ENCODE peak calls at places on chromosomes 1 and 21, in six cellular contexts. N, B, G, H, P and Q are unnamed samples.

GRCh38 chr1:211813590-211813989 is 17.0 kb downstream of the LPGAT1 start:
- DNase-seq in N (peak; percentile 72), B (peak; percentile 66), G (peak; percentile 52), H (peak; percentile 23), P (no peak), Q (no peak)

GRCh38 chr1:84619383-84620093 is 45.3 kb upstream of the CTBS start:
- DNase-seq in N (peak; percentile 91), H (no peak), B (peak; percentile 75), G (peak; percentile 62), P (no peak), Q (no peak)

GRCh38 chr1:89287182-89288050 is 14.8 kb upstream of the GBP5 start:
- DNase-seq in G (no peak), H (no peak), N (no peak), B (no peak), P (no peak), Q (no peak)

GRCh38 chr1:155320661-155321576 is at the start of gene RUSC1:
- DNase-seq in P (peak; percentile 68), N (peak; percentile 58), G (no peak), H (no peak), B (peak; percentile 66), Q (no peak)

GRCh38 chr1:54309631-54310366 is 96.4 kb downstream of the SSBP3 start:
- DNase-seq in P (no peak), G (no peak), N (no peak), B (no peak), H (no peak), Q (no peak)

GRCh38 chr1:197725044-197725443 is 50.2 kb downstream of the DENND1B start:
- DNase-seq in H (no peak), G (peak; percentile 2), B (peak; percentile 44), P (no peak), N (peak; percentile 33), Q (no peak)

GRCh38 chr1:42002220-42002619 is 83.5 kb upstream of the HIVEP3 start:
- DNase-seq in B (no peak), P (no peak), H (no peak), N (no peak), G (no peak), Q (no peak)

GRCh38 chr21:28742527-28742926 is 250.2 kb downstream of the LTN1 start:
- DNase-seq in P (no peak), H (no peak), G (no peak), B (peak; percentile 65), N (peak; percentile 30), Q (no peak)

GRCh38 chr1:9069324-9070100 is at the start of gene SLC2A5:
- DNase-seq in B (no peak), P (no peak), G (no peak), H (no peak), N (peak; percentile 26), Q (no peak)

GRCh38 chr1:107274227-107274626 is 133.4 kb downstream of the NTNG1 start:
- DNase-seq in N (no peak), G (no peak), P (no peak), H (no peak), B (no peak), Q (no peak)

GRCh38 chr1:218382261-218382660 is 37.1 kb downstream of the TGFB2 start:
- DNase-seq in P (no peak), G (no peak), H (no peak), N (no peak), B (no peak), Q (no peak)

GRCh38 chr1:14498839-14499238 is 99.6 kb upstream of the KAZN start:
- DNase-seq in P (no peak), G (no peak), N (no peak), H (no peak), B (no peak), Q (no peak)

GRCh38 chr1:112460672-112461071 is 48.1 kb upstream of the WNT2B start:
- DNase-seq in G (no peak), P (no peak), N (peak; percentile 40), B (no peak), H (no peak), Q (no peak)

GRCh38 chr1:151032164-151032563 is 4.2 kb upstream of the BNIPL start:
- DNase-seq in P (no peak), B (no peak), N (no peak), G (no peak), H (no peak), Q (no peak)

GRCh38 chr1:151039527-151039926 is 3.1 kb downstream of the BNIPL start:
- DNase-seq in G (no peak), H (no peak), P (no peak), B (no peak), N (no peak), Q (no peak)

GRCh38 chr1:151035167-151035566 is 1.2 kb upstream of the BNIPL start:
- DNase-seq in G (no peak), N (no peak), B (no peak), H (no peak), P (no peak), Q (no peak)

GRCh38 chr1:151036356-151036755 is at the start of gene BNIPL:
- DNase-seq in H (no peak), B (no peak), P (no peak), N (no peak), G (no peak), Q (no peak)

GRCh38 chr1:151037032-151037431 is 646 bp downstream of the BNIPL start:
- DNase-seq in H (no peak), G (no peak), P (no peak), N (no peak), B (no peak), Q (no peak)
- H3K4me3 ChIP-seq in H (no peak overlapping the region), G (no peak overlapping the region), P (no peak overlapping the region), N (no peak overlapping the region), B (no peak overlapping the region), Q (no peak overlapping the region)

GRCh38 chr1:240806201-240806745 is 194.3 kb upstream of the GREM2 start:
- DNase-seq in B (no peak), G (no peak), H (no peak), P (no peak), N (no peak), Q (no peak)
- H3K4me3 ChIP-seq in B (no peak overlapping the region), G (no peak overlapping the region), H (no peak overlapping the region), P (no peak overlapping the region), N (no peak overlapping the region), Q (no peak overlapping the region)

DNA sequence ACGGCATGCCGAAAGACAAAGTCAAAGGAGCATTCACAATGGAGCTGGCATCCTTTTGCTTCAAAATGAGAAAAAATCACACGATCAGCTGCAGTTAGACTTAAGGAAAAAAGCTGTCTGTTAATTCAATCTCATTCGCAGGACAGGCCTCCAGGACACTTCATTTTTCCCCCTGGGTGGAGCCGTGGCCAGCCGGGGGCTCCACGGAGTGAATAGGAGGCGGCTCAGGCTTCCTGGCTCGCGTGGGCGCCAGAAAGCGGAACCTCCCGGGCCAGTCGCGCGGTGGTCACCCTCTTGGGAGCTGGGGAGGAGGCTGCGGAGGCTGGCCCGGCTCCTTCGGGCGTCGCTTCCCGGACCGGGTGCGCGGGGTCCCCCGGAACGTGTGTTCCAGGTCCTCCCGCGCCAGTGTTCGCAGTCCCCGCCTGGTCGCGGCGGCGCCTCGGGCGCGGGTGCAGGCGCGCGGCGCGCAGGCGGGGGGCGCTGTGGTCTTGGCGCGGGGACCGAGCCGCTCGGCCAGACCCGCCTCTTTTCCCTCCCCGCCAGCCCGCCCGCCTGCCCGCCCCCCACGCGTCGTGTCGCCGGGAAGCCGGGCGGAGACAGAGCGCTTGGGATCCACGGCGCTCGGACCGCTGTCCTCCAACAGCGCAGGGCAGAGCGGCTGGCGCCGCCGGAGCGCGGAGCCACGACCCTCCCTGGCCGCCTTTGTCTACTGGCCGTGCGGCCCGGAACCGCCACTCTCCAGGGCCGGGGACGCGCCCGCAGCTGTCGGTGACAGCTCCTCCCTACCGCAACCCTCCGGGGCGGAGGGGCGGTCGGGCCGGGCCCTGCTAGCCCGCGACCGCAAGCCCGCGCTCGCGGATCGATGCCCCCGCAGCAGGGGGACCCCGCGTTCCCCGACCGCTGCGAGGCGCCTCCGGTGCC is at the start of gene RHOU:
- DNase-seq in H (no peak), B (peak; percentile 27), P (peak; percentile 68), N (peak; percentile 45), G (no peak), Q (no peak)
- H3K4me3 ChIP-seq in H (peak within 1 kb of the TSS; percentile 48), B (peak within 1 kb of the TSS; percentile 40), P (peak within 1 kb of the TSS; percentile 55), N (peak within 1 kb of the TSS; percentile 49), G (peak within 1 kb of the TSS; percentile 55), Q (peak within 1 kb of the TSS; percentile 63)

GRCh38 chr1:214946615-214947014 is 135.9 kb upstream of the KCNK2 start:
- DNase-seq in H (no peak), P (no peak), N (no peak), B (no peak), G (no peak), Q (no peak)
- H3K4me3 ChIP-seq in H (no peak overlapping the region), P (no peak overlapping the region), N (no peak overlapping the region), B (no peak overlapping the region), G (no peak overlapping the region), Q (no peak overlapping the region)

GRCh38 chr1:6269997-6270401 is 9.1 kb upstream of the GPR153 start:
- DNase-seq in H (no peak), P (no peak), G (no peak), N (no peak), B (no peak), Q (no peak)
- H3K4me3 ChIP-seq in H (no peak overlapping the region), P (no peak overlapping the region), G (no peak overlapping the region), N (no peak overlapping the region), B (no peak overlapping the region), Q (no peak overlapping the region)

GRCh38 chr1:183633676-183634343 is 1.8 kb downstream of the ARPC5 start:
- DNase-seq in B (peak; percentile 91), P (peak; percentile 49), G (peak; percentile 71), H (peak; percentile 77), N (peak; percentile 92), Q (peak; percentile 84)
- H3K4me3 ChIP-seq in B (peak overlapping the region; percentile 92), P (peak overlapping the region; percentile 84), G (peak overlapping the region; percentile 82), H (peak overlapping the region; percentile 86), N (peak overlapping the region; percentile 85), Q (peak overlapping the region; percentile 87)

GRCh38 chr1:111234866-111235265 is 7.4 kb downstream of the CHI3L2 start:
- DNase-seq in P (no peak), G (no peak), H (peak; percentile 39), N (peak; percentile 79), B (peak; percentile 32), Q (no peak)

GRCh38 chr1:111234258-111234657 is 6.7 kb downstream of the CHI3L2 start:
- DNase-seq in G (no peak), B (no peak), N (peak; percentile 73), H (no peak), P (no peak), Q (no peak)

GRCh38 chr1:111228748-111229126 is 1.2 kb downstream of the CHI3L2 start:
- DNase-seq in B (no peak), G (no peak), N (no peak), H (no peak), P (no peak), Q (no peak)

GRCh38 chr1:111227875-111228747 is 598 bp downstream of the CHI3L2 start:
- DNase-seq in H (peak; percentile 64), B (peak; percentile 94), G (peak; percentile 84), N (peak; percentile 94), P (no peak), Q (peak; percentile 59)

GRCh38 chr1:111232134-111232533 is 4.6 kb downstream of the CHI3L2 start:
- DNase-seq in H (no peak), N (no peak), G (no peak), B (no peak), P (no peak), Q (no peak)
- H3K4me3 ChIP-seq in H (no peak overlapping the region), N (no peak overlapping the region), G (no peak overlapping the region), B (no peak overlapping the region), P (no peak overlapping the region), Q (no peak overlapping the region)